ENCODE peak calls at places on chromosomes 16 and 17, in four cellular contexts. One of them, this sample, is unnamed.

GRCh38 chr16:56637814-56638750 is at the start of gene MT1A:
- DNase-seq in hypothalamus: no peak
- DNase-seq in D341Med: no peak
- DNase-seq in anterior cingulate cortex: no peak
- DNase-seq in this sample: no peak

GRCh38 chr16:61579195-61579594 is 457.0 kb downstream of the CDH8 start:
- DNase-seq in D341Med: no peak
- DNase-seq in anterior cingulate cortex: no peak
- DNase-seq in hypothalamus: no peak
- DNase-seq in this sample: no peak

GRCh38 chr17:59753522-59754467 is 46.3 kb downstream of the VMP1 start:
- DNase-seq in anterior cingulate cortex: no peak
- DNase-seq in hypothalamus: no peak
- DNase-seq in D341Med: peak; percentile 73
- DNase-seq in this sample: peak; percentile 56

GRCh38 chr17:70523407-70523806 is 354.1 kb downstream of the KCNJ2 start:
- DNase-seq in anterior cingulate cortex: no peak
- DNase-seq in D341Med: no peak
- DNase-seq in hypothalamus: no peak
- DNase-seq in this sample: no peak

GRCh38 chr17:39652635-39653315 is 12.4 kb upstream of the TCAP start:
- DNase-seq in anterior cingulate cortex: peak; percentile 64
- DNase-seq in hypothalamus: no peak
- DNase-seq in D341Med: no peak
- DNase-seq in this sample: no peak

GRCh38 chr17:61451538-61452300 is 503 bp upstream of the TBX4 start:
- DNase-seq in D341Med: peak; percentile 52
- DNase-seq in hypothalamus: no peak
- DNase-seq in anterior cingulate cortex: no peak
- DNase-seq in this sample: peak; percentile 25

GRCh38 chr16:89918453-89919347 is at the start of gene MC1R:
- DNase-seq in D341Med: no peak
- DNase-seq in anterior cingulate cortex: no peak
- DNase-seq in hypothalamus: no peak
- DNase-seq in this sample: peak; percentile 65

GRCh38 chr17:50222922-50223321 is 21.5 kb upstream of the COL1A1 start:
- DNase-seq in hypothalamus: no peak
- DNase-seq in D341Med: no peak
- DNase-seq in anterior cingulate cortex: no peak
- DNase-seq in this sample: no peak

GRCh38 chr16:50396770-50397525 is 28.2 kb upstream of the BRD7 start:
- DNase-seq in D341Med: no peak
- DNase-seq in anterior cingulate cortex: no peak
- DNase-seq in hypothalamus: no peak
- DNase-seq in this sample: peak; percentile 1

GRCh38 chr16:23423496-23424049 is 29.4 kb downstream of the COG7 start:
- DNase-seq in D341Med: no peak
- DNase-seq in hypothalamus: no peak
- DNase-seq in anterior cingulate cortex: no peak
- DNase-seq in this sample: no peak

GRCh38 chr17:67052720-67053437 is 8.5 kb downstream of the CACNG1 start:
- DNase-seq in anterior cingulate cortex: no peak
- DNase-seq in hypothalamus: no peak
- DNase-seq in D341Med: peak; percentile 17
- DNase-seq in this sample: no peak

GRCh38 chr17:80889897-80890550 is 101.6 kb upstream of the CHMP6 start:
- DNase-seq in D341Med: no peak
- DNase-seq in hypothalamus: no peak
- DNase-seq in anterior cingulate cortex: no peak
- DNase-seq in this sample: no peak

GRCh38 chr16:28580726-28581315 is 16.0 kb downstream of the SULT1A2 start:
- DNase-seq in anterior cingulate cortex: no peak
- DNase-seq in hypothalamus: no peak
- DNase-seq in D341Med: no peak
- DNase-seq in this sample: no peak

GRCh38 chr17:4950075-4950756 is 703 bp upstream of the ENO3 start:
- DNase-seq in anterior cingulate cortex: no peak
- DNase-seq in hypothalamus: no peak
- DNase-seq in D341Med: no peak
- DNase-seq in this sample: no peak

GRCh38 chr17:2156666-2157065 is 101.8 kb downstream of the HIC1 start:
- DNase-seq in hypothalamus: no peak
- DNase-seq in anterior cingulate cortex: no peak
- DNase-seq in D341Med: no peak
- DNase-seq in this sample: no peak

GRCh38 chr17:13228225-13228624 is 210.4 kb upstream of the ELAC2 start:
- DNase-seq in anterior cingulate cortex: no peak
- DNase-seq in hypothalamus: no peak
- DNase-seq in D341Med: no peak
- DNase-seq in this sample: no peak

GRCh38 chr16:14531613-14532012 is 98.4 kb downstream of the PARN start:
- DNase-seq in D341Med: no peak
- DNase-seq in anterior cingulate cortex: no peak
- DNase-seq in hypothalamus: no peak
- DNase-seq in this sample: no peak

GRCh38 chr17:43676471-43676870 is 14.7 kb upstream of the MEOX1 start:
- DNase-seq in anterior cingulate cortex: no peak
- DNase-seq in D341Med: no peak
- DNase-seq in hypothalamus: no peak
- DNase-seq in this sample: no peak

GRCh38 chr17:65985571-65985970 is 206.4 kb downstream of the CEP112 start:
- DNase-seq in anterior cingulate cortex: no peak
- DNase-seq in hypothalamus: no peak
- DNase-seq in D341Med: no peak
- DNase-seq in this sample: no peak

GRCh38 chr16:27820646-27821345 is 242.7 kb downstream of the GSG1L start:
- DNase-seq in hypothalamus: no peak
- DNase-seq in anterior cingulate cortex: no peak
- DNase-seq in D341Med: peak; percentile 7
- DNase-seq in this sample: no peak

GRCh38 chr16:86663691-86664517 is 85.6 kb downstream of the FOXL1 start:
- DNase-seq in anterior cingulate cortex: no peak
- DNase-seq in hypothalamus: no peak
- DNase-seq in D341Med: no peak
- DNase-seq in this sample: no peak

GRCh38 chr16:31356566-31357323 is 1.8 kb downstream of the ITGAX start:
- DNase-seq in hypothalamus: no peak
- DNase-seq in anterior cingulate cortex: no peak
- DNase-seq in D341Med: no peak
- DNase-seq in this sample: no peak

GRCh38 chr16:85302018-85302847 is 190.0 kb upstream of the CIBAR2 start:
- DNase-seq in hypothalamus: no peak
- DNase-seq in anterior cingulate cortex: no peak
- DNase-seq in D341Med: peak; percentile 59
- DNase-seq in this sample: no peak

GRCh38 chr16:69199382-69199781 is 12.4 kb downstream of the SNTB2 start:
- DNase-seq in D341Med: no peak
- DNase-seq in hypothalamus: no peak
- DNase-seq in anterior cingulate cortex: no peak
- DNase-seq in this sample: no peak

GRCh38 chr17:9021158-9021984 is at the start of gene NTN1:
- DNase-seq in D341Med: peak; percentile 59
- DNase-seq in anterior cingulate cortex: no peak
- DNase-seq in hypothalamus: no peak
- DNase-seq in this sample: peak; percentile 82

GRCh38 chr17:7685533-7686220 is 1.6 kb downstream of the TP53 start:
- DNase-seq in D341Med: peak; percentile 81
- DNase-seq in hypothalamus: peak; percentile 83
- DNase-seq in anterior cingulate cortex: peak; percentile 88
- DNase-seq in this sample: peak; percentile 92

GRCh38 chr17:28985950-28986713 is 19.7 kb downstream of the SEZ6 start:
- DNase-seq in hypothalamus: no peak
- DNase-seq in anterior cingulate cortex: no peak
- DNase-seq in D341Med: peak; percentile 91
- DNase-seq in this sample: no peak

GRCh38 chr16:4273858-4274291 is 1.1 kb upstream of the TFAP4 start:
- DNase-seq in hypothalamus: no peak
- DNase-seq in anterior cingulate cortex: no peak
- DNase-seq in D341Med: peak; percentile 73
- DNase-seq in this sample: no peak

GRCh38 chr16:58651965-58652348 is 22.3 kb upstream of the CNOT1 start:
- DNase-seq in D341Med: no peak
- DNase-seq in hypothalamus: no peak
- DNase-seq in anterior cingulate cortex: no peak
- DNase-seq in this sample: no peak

GRCh38 chr17:28982191-28982793 is 23.5 kb downstream of the SEZ6 start:
- DNase-seq in D341Med: no peak
- DNase-seq in anterior cingulate cortex: no peak
- DNase-seq in hypothalamus: no peak
- DNase-seq in this sample: peak; percentile 55

GRCh38 chr17:4389079-4389478 is 22.6 kb upstream of the UBE2G1 start:
- DNase-seq in anterior cingulate cortex: no peak
- DNase-seq in D341Med: no peak
- DNase-seq in hypothalamus: no peak
- DNase-seq in this sample: no peak

GRCh38 chr16:85524630-85525463 is 88.3 kb upstream of the GSE1 start:
- DNase-seq in anterior cingulate cortex: no peak
- DNase-seq in D341Med: peak; percentile 69
- DNase-seq in hypothalamus: no peak
- DNase-seq in this sample: no peak

GRCh38 chr17:58371300-58371950 is 19.4 kb upstream of the SUPT4H1 start:
- DNase-seq in hypothalamus: no peak
- DNase-seq in anterior cingulate cortex: no peak
- DNase-seq in D341Med: no peak
- DNase-seq in this sample: no peak

GRCh38 chr16:80347900-80348299 is 192.9 kb upstream of the DYNLRB2 start:
- DNase-seq in hypothalamus: peak; percentile 44
- DNase-seq in D341Med: no peak
- DNase-seq in anterior cingulate cortex: peak; percentile 41
- DNase-seq in this sample: no peak

GRCh38 chr17:77875881-77876509 is 82.5 kb upstream of the TNRC6C start:
- DNase-seq in anterior cingulate cortex: no peak
- DNase-seq in D341Med: no peak
- DNase-seq in hypothalamus: no peak
- DNase-seq in this sample: peak; percentile 71

GRCh38 chr17:66677201-66677981 is 157.5 kb upstream of the CACNG5 start:
- DNase-seq in hypothalamus: no peak
- DNase-seq in D341Med: no peak
- DNase-seq in anterior cingulate cortex: no peak
- DNase-seq in this sample: no peak

GRCh38 chr16:11563493-11564040 is 23.2 kb downstream of the LITAF start:
- DNase-seq in hypothalamus: no peak
- DNase-seq in D341Med: no peak
- DNase-seq in anterior cingulate cortex: no peak
- DNase-seq in this sample: no peak